ENCODE peak calls at places on chromosomes 13 and 19, in seven cellular contexts. X is T1000; J is thoracic aorta; H is ELF-1; L is activated T-cell treated with anti-CD3 and anti-CD28 coated beads, Interleukin-2, amount 50 U/mL, for 48 hours; P is GM04503; Q is stimulated activated naive CD8-positive, alpha-beta T cell treated with anti-CD3 and anti-CD28 coated beads, Interleukin-15, Interleukin-2, amounts not matched to agents 100 U/mL and 50 U/mL, for 24 hours. Z is an unnamed sample.
A peak's percentile ranks its signal among the peaks of the same experiment; 100 is the strongest.

GRCh38 chr13:41006951-41007350 is 12.2 kb downstream of the ELF1 start:
- DNase-seq in P (no peak), H (no peak), L (no peak), Q (no peak), X (no peak), J (no peak), Z (no peak)

GRCh38 chr13:47564041-47564440 is 437.0 kb downstream of the SUCLA2 start:
- DNase-seq in P (no peak), X (no peak), L (no peak), Q (no peak), J (no peak), H (peak; percentile 84), Z (peak; percentile 84)

GRCh38 chr19:5547881-5548280 is 19.9 kb downstream of the TINCR start:
- DNase-seq in L (peak; percentile 51), X (no peak), H (peak; percentile 87), J (no peak), Q (peak; percentile 17), P (no peak), Z (peak; percentile 83)

GRCh38 chr13:34863360-34864135 is 78.5 kb upstream of the NBEA start:
- DNase-seq in H (peak; percentile 13), Q (no peak), X (peak; percentile 1), J (no peak), P (peak; percentile 47), L (no peak), Z (no peak)

GRCh38 chr19:6813659-6814058 is 41.2 kb downstream of the VAV1 start:
- DNase-seq in Q (no peak), H (no peak), X (no peak), L (no peak), P (no peak), J (no peak), Z (no peak)

GRCh38 chr19:41321600-41322270 is 11.8 kb downstream of the CCDC97 start:
- DNase-seq in H (peak; percentile 92), L (no peak), Q (no peak), J (no peak), X (peak; percentile 71), P (no peak), Z (peak; percentile 91)

GRCh38 chr13:31020996-31021395 is 88.5 kb downstream of the TEX26 start:
- DNase-seq in J (no peak), L (no peak), P (no peak), X (no peak), H (no peak), Q (no peak), Z (no peak)

GRCh38 chr13:102484329-102484728 is 82.5 kb upstream of the FGF14 start:
- DNase-seq in P (no peak), J (no peak), Q (no peak), X (no peak), H (no peak), L (no peak), Z (no peak)

GRCh38 chr13:39767791-39768564 is 112.5 kb downstream of the COG6 start:
- DNase-seq in L (no peak), P (no peak), J (no peak), H (peak; percentile 14), X (no peak), Q (no peak), Z (peak; percentile 69)

GRCh38 chr13:29480893-29481525 is 114.5 kb downstream of the SLC7A1 start:
- DNase-seq in X (no peak), H (no peak), J (no peak), P (no peak), L (no peak), Q (no peak), Z (peak; percentile 28)

GRCh38 chr19:19110410-19111137 is 27.7 kb downstream of the TMEM161A start:
- DNase-seq in P (no peak), Q (peak; percentile 33), H (peak; percentile 72), J (no peak), L (peak; percentile 53), X (no peak), Z (peak; percentile 83)

GRCh38 chr19:18645035-18645511 is 8.2 kb downstream of the KLHL26 start:
- DNase-seq in H (no peak), Q (no peak), J (peak; percentile 46), P (no peak), L (no peak), X (no peak), Z (no peak)

GRCh38 chr19:42323852-42324654 is 1.4 kb upstream of the MEGF8 start:
- DNase-seq in Q (peak; percentile 29), J (no peak), P (no peak), H (no peak), X (no peak), L (peak; percentile 49), Z (peak; percentile 73)

GRCh38 chr13:50991624-50992610 is 82.3 kb downstream of the RNASEH2B start:
- DNase-seq in L (peak; percentile 26), X (no peak), Q (peak; percentile 16), J (no peak), P (no peak), H (no peak), Z (no peak)

GRCh38 chr19:15378529-15379082 is 981 bp downstream of the AKAP8 start:
- DNase-seq in P (no peak), Q (peak; percentile 55), X (no peak), J (no peak), L (peak; percentile 70), H (peak; percentile 76), Z (peak; percentile 77)

GRCh38 chr13:21894091-21894490 is 223.2 kb downstream of the FGF9 start:
- DNase-seq in X (no peak), L (no peak), Q (no peak), H (no peak), J (no peak), P (no peak), Z (no peak)

GRCh38 chr19:54095136-54095858 is 5.3 kb downstream of the OSCAR start:
- DNase-seq in X (no peak), H (no peak), L (no peak), J (no peak), P (no peak), Q (no peak), Z (no peak)

GRCh38 chr13:73039201-73040108 is 19.4 kb upstream of the KLF5 start:
- DNase-seq in X (no peak), Q (no peak), P (no peak), L (no peak), H (no peak), J (no peak), Z (peak; percentile 66)

GRCh38 chr19:44722131-44723121 is 23.5 kb downstream of the CEACAM16 start:
- DNase-seq in H (no peak), P (no peak), J (no peak), X (no peak), L (no peak), Q (peak; percentile 42), Z (no peak)

GRCh38 chr13:85266331-85266730 is 532.9 kb downstream of the SLITRK6 start:
- DNase-seq in P (no peak), X (no peak), Q (no peak), L (no peak), H (peak; percentile 56), J (no peak), Z (peak; percentile 53)

GRCh38 chr13:99256709-99257108 is 1.5 kb downstream of the GPR18 start:
- DNase-seq in Q (no peak), L (no peak), X (no peak), H (no peak), P (peak; percentile 53), J (no peak), Z (no peak)

GRCh38 chr19:29410974-29411615 is 114.7 kb upstream of the VSTM2B start:
- DNase-seq in X (no peak), L (no peak), Q (no peak), P (no peak), J (no peak), H (no peak), Z (no peak)

GRCh38 chr13:100989424-100989823 is 314.8 kb upstream of the TMTC4 start:
- DNase-seq in J (no peak), Q (no peak), H (no peak), X (no peak), P (no peak), L (no peak), Z (no peak)

GRCh38 chr13:107117327-107118012 is 549.5 kb upstream of the ARGLU1 start:
- DNase-seq in X (no peak), L (no peak), Q (no peak), H (no peak), P (no peak), J (no peak), Z (no peak)